ENCODE peak calls at places on chromosome 22, in four cellular contexts. Z, K, X and R are unnamed samples.

GRCh38 chr22:31103899-31104694 is 3.3 kb downstream of the SELENOM start:
- DNase-seq in X (no peak), Z (no peak), K (no peak), R (no peak)

GRCh38 chr22:19396934-19397728 is 34.4 kb downstream of the HIRA start:
- DNase-seq in Z (no peak), X (no peak), K (no peak), R (no peak)

GRCh38 chr22:17831527-17832251 is 57.4 kb upstream of the BID start:
- DNase-seq in X (no peak), Z (no peak), K (no peak), R (no peak)

GRCh38 chr22:30421695-30422480 is 3.7 kb upstream of the MTFP1 start:
- DNase-seq in X (no peak), K (peak; percentile 19), Z (peak; percentile 86), R (no peak)

GRCh38 chr22:44309137-44309536 is 3.6 kb downstream of the SHISAL1 start:
- DNase-seq in K (peak; percentile 90), Z (no peak), X (no peak), R (peak; percentile 95)

GRCh38 chr22:31943976-31944699 is at the start of gene YWHAH:
- DNase-seq in X (peak; percentile 94), K (peak; percentile 88), Z (peak; percentile 88), R (peak; percentile 63)

GRCh38 chr22:33302049-33302545 is 243.9 kb upstream of the SYN3 start:
- DNase-seq in X (peak; percentile 87), Z (peak; percentile 66), K (peak; percentile 45), R (peak; percentile 18)

GRCh38 chr22:19892249-19892879 is 37.7 kb upstream of the GNB1L start:
- DNase-seq in Z (peak; percentile 76), K (no peak), X (no peak), R (peak; percentile 26)

GRCh38 chr22:38950527-38951111 is 6.8 kb upstream of the APOBEC3A start:
- DNase-seq in Z (no peak), X (no peak), K (no peak), R (no peak)

GRCh38 chr22:44692662-44693007 is 9.4 kb upstream of the PRR5 start:
- DNase-seq in Z (no peak), X (no peak), K (no peak), R (no peak)

GRCh38 chr22:46126853-46127385 is 23.4 kb upstream of the PPARA start:
- DNase-seq in Z (no peak), X (no peak), K (no peak), R (no peak)

GRCh38 chr22:23251445-23252093 is 71.3 kb downstream of the BCR start:
- DNase-seq in X (no peak), Z (peak; percentile 61), K (peak; percentile 1), R (peak; percentile 15)

GRCh38 chr22:19818264-19819208 is 36.1 kb downstream of the GNB1L start:
- DNase-seq in Z (no peak), X (peak; percentile 26), K (no peak), R (no peak)

GRCh38 chr22:36565152-36565507 is 36.2 kb upstream of the EIF3D start:
- DNase-seq in K (no peak), X (no peak), Z (no peak), R (no peak)
- H4K20me1 ChIP-seq in K (no peaks in the 10 kb centered on the region), X (no peaks in the 10 kb centered on the region), Z (no peaks in the 10 kb centered on the region), R (no peaks in the 10 kb centered on the region)

GRCh38 chr22:40381461-40381860 is 11.1 kb downstream of the SGSM3 start:
- DNase-seq in K (no peak), X (no peak), Z (no peak), R (no peak)
- H3K9ac ChIP-seq in K (no peak overlapping the region), X (no peak overlapping the region), Z (no peak overlapping the region), R (no peak overlapping the region)

DNA sequence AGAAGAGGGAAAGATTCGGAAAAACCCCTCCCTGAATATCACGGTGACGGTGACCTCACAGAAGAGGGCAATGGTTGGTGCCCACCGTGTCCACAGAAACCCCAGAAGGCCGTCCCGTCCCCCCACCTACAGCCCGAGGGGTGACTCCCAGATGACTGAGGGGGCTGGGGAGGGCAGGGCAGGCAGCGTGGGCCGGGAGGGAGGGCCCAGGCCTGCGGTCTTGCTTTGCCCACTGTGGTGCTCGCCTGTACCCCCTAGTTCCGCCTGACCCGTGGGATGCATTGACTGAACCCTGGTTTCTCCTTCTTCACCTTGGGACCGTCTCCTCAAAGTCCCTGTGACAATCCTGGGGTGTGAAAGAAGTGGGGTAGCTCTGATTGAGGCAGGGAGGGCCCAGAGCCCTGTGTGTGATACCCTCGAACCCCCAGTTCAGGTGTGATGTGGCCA is 526.7 kb downstream of the BRD1 start:
- DNase-seq in X (peak; percentile 10), Z (no peak), K (no peak), R (no peak)
- H3K9me3 ChIP-seq in X (no peaks in the 10 kb centered on the region), Z (no peaks in the 10 kb centered on the region), K (no peaks in the 10 kb centered on the region), R (peaks cover 6% of the 10 kb centered on the region)

GRCh38 chr22:42222140-42222539 is 48.3 kb downstream of the TCF20 start:
- DNase-seq in Z (peak; percentile 5), X (no peak), K (peak; percentile 64), R (no peak)
- H4K20me1 ChIP-seq in Z (peaks cover 59% of the 10 kb centered on the region), X (no peaks in the 10 kb centered on the region), K (peaks cover 6% of the 10 kb centered on the region), R (peaks cover 86% of the 10 kb centered on the region)

GRCh38 chr22:37237371-37238268 is 6.4 kb downstream of the RAC2 start:
- DNase-seq in Z (no peak), K (no peak), X (no peak), R (peak; percentile 65)
- H3K9ac ChIP-seq in Z (no peak overlapping the region), K (no peak overlapping the region), X (no peak overlapping the region), R (no peak overlapping the region)

GRCh38 chr22:48692734-48693376 is 1134.8 kb downstream of the BRD1 start:
- DNase-seq in X (no peak), K (no peak), Z (peak; percentile 73), R (no peak)
- H3K9me3 ChIP-seq in X (no peaks in the 10 kb centered on the region), K (no peaks in the 10 kb centered on the region), Z (no peaks in the 10 kb centered on the region), R (no peaks in the 10 kb centered on the region)

DNA sequence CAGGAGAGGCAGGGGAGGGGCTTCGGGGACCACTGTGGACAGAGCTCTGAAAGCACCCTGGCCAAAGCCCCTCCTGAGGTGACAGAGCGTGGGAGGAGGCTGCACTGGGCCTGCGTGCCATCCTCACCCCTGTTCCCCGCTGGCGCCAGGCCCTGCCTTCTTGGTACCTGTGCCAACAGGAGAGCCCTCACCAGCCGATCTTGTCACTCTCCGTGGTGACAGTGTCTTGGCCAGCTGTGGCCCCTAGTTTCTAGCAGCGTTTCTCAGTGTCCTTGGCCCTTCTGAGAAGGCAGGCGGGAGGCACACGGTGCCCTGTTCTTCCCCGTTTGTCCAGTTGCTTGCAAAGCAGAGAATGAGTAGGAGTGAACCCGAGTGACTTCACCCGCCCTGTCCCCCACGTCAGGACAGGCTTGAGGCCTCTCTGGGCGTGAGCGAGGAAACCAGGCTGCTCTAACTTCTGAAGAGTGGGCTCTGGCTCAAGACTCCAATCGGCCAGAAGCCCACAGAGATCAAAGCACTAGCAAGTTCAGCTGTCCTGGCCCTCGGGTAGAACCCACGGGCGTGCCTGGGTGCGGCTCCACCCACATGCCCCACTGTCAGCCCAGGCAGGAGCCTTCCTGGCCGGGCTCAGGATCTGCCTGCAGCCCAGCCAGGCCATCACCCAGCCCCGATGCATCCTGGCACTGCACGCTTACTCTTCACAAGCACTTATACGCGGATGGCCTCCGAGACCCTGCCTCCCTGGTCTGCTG is 60.2 kb upstream of the EMID1 start:
- DNase-seq in X (no peak), K (no peak), Z (no peak), R (no peak)
- H4K20me1 ChIP-seq in X (no peaks in the 10 kb centered on the region), K (no peaks in the 10 kb centered on the region), Z (no peaks in the 10 kb centered on the region), R (no peaks in the 10 kb centered on the region)

GRCh38 chr22:27798526-27799333 is 2.8 kb downstream of the MN1 start:
- DNase-seq in K (no peak), X (peak; percentile 57), Z (no peak), R (no peak)

GRCh38 chr22:27796829-27797792 is 4.4 kb downstream of the MN1 start:
- DNase-seq in K (no peak), X (peak; percentile 58), Z (no peak), R (no peak)

GRCh38 chr22:27799334-27800249 is 2.0 kb downstream of the MN1 start:
- DNase-seq in X (peak; percentile 47), Z (no peak), K (peak; percentile 22), R (no peak)

GRCh38 chr22:27796118-27796517 is 5.4 kb downstream of the MN1 start:
- DNase-seq in X (no peak), Z (no peak), K (no peak), R (no peak)

DNA sequence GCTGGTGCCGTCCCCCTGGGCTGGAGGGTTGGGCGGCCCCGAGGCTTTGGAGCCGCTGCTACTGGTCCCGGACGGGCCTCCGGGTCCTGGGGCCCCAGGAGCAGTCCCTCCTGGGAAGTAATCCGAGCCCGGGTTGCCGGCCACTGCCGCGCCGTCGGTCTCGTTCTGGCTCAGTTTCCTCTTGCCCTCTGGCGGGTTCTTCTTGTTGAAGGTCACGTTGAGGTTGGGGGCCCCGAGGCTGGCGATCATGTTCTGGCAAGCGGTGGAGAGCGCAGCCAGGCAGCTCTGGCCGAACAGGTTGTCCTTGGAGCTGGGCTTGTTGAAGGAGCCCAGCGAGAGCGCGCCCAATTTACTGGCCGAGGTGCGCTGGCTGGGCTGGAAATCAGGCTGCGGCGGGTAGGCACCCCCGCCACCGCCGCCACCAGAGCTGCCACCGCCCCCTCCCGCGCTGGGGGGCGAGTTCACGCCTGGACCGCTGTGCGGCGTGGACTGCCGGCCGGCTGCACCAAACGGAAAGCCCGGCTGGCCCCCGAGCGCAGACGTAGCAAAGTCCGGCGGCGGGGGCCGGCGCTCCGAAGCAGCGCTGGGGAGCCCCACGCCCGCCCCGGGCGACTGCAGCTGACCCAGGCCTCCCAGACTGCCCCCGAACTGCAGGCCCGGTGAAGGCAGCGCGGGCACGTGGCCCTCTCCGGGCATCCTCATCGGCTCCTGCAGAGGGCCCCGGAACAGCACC is 3.6 kb downstream of the MN1 start:
- DNase-seq in X (peak; percentile 61), Z (no peak), K (no peak), R (no peak)
- H3K9ac ChIP-seq in X (no peak overlapping the region), Z (no peak overlapping the region), K (no peak overlapping the region), R (peak overlapping the region; percentile 83)

GRCh38 chr22:47498969-47499368 is 736.5 kb downstream of the TBC1D22A start:
- DNase-seq in K (no peak), X (no peak), Z (no peak), R (no peak)

GRCh38 chr22:47495102-47495501 is 732.7 kb downstream of the TBC1D22A start:
- DNase-seq in X (no peak), Z (no peak), K (no peak), R (no peak)

GRCh38 chr22:47497666-47498065 is 735.2 kb downstream of the TBC1D22A start:
- DNase-seq in X (no peak), Z (no peak), K (no peak), R (no peak)
- H3K9me3 ChIP-seq in X (peaks cover 80% of the 10 kb centered on the region), Z (peaks cover 14% of the 10 kb centered on the region), K (no peaks in the 10 kb centered on the region), R (peaks cover 10% of the 10 kb centered on the region)